ENCODE peak calls at places on chromosomes 12 and 14, in five cellular contexts. A is CD4-positive, alpha-beta memory T cell; X is cardiac fibroblast; G is foreskin fibroblast; E is effector memory CD4-positive, alpha-beta T cell. O is an unnamed sample.

GRCh38 chr14:51419685-51420084 is 179.6 kb downstream of the TMX1 start:
- DNase-seq in A (peak; percentile 54), X (no peak), G (no peak), E (peak; percentile 36), O (peak; percentile 65)

GRCh38 chr14:22497671-22498093 is 91.3 kb downstream of the DAD1 start:
- DNase-seq in A (no peak), X (no peak), G (no peak), E (no peak), O (no peak)

GRCh38 chr14:59060841-59061240 is 127.6 kb upstream of the DAAM1 start:
- DNase-seq in A (no peak), X (no peak), G (no peak), E (no peak), O (no peak)

GRCh38 chr14:71289536-71289935 is 382.3 kb downstream of the PCNX1 start:
- DNase-seq in A (peak; percentile 3), X (no peak), G (no peak), E (no peak), O (no peak)

GRCh38 chr14:73935666-73936065 is 14.2 kb downstream of the FAM161B start:
- DNase-seq in A (no peak), X (peak; percentile 11), G (no peak), E (no peak), O (peak; percentile 9)

GRCh38 chr14:20803221-20803620 is 577 bp upstream of the RNASE1 start:
- DNase-seq in A (no peak), X (no peak), G (no peak), E (no peak), O (no peak)

GRCh38 chr14:88473791-88474190 is 81.0 kb downstream of the PTPN21 start:
- DNase-seq in A (no peak), X (no peak), G (no peak), E (no peak), O (no peak)

GRCh38 chr12:102232446-102232845 is 34.8 kb upstream of the PMCH start:
- DNase-seq in A (no peak), X (peak; percentile 11), G (peak; percentile 32), E (no peak), O (no peak)

GRCh38 chr12:52692253-52692652 is 11.1 kb downstream of the KRT77 start:
- DNase-seq in A (no peak), X (no peak), G (no peak), E (no peak), O (no peak)

GRCh38 chr12:127550271-127550670 is 716.7 kb upstream of the TMEM132C start:
- DNase-seq in A (no peak), X (no peak), G (peak; percentile 56), E (no peak), O (no peak)

GRCh38 chr12:45587877-45588530 is 141.5 kb upstream of the ARID2 start:
- DNase-seq in A (no peak), X (peak; percentile 7), G (peak; percentile 11), E (no peak), O (no peak)

GRCh38 chr12:107131832-107132616 is 38.7 kb upstream of the CRY1 start:
- DNase-seq in A (peak; percentile 49), X (peak; percentile 73), G (peak; percentile 38), E (no peak), O (peak; percentile 48)

GRCh38 chr12:94725375-94726168 is 75.2 kb upstream of the TMCC3 start:
- DNase-seq in A (no peak), X (peak; percentile 78), G (peak; percentile 34), E (no peak), O (peak; percentile 8)

GRCh38 chr14:39474416-39474911 is 42.2 kb upstream of the FBXO33 start:
- DNase-seq in A (no peak), X (no peak), G (no peak), E (no peak), O (no peak)

GRCh38 chr14:94863366-94863765 is 93.5 kb upstream of the GSC start:
- DNase-seq in A (no peak), X (no peak), G (no peak), E (no peak), O (no peak)

GRCh38 chr14:104644656-104645055 is 40.1 kb upstream of the TMEM179 start:
- DNase-seq in A (no peak), X (no peak), G (no peak), E (no peak), O (no peak)

DNA sequence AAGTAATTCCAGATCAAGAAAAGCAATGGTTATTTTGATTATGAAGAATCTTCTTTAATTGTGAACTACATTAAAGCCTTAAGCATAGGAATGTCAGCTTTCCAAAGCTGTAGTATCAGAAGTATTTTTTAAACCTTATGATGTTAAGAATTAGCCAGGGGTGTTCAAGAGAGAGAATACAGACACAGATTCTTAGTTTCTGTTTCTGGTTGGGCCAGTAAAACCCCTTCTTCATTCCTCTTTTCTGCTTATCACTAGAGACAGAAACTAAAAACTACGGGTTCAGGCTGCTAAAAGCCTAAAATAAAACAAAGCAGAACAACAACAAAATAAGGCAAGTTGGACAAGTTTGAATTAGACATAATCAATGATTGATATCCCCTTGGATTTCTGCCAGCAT is 38.2 kb downstream of the IFT43 start:
- DNase-seq in A (no peak), X (no peak), G (no peak), E (no peak), O (no peak)
- H3K4me3 ChIP-seq in A (no peak overlapping the region), X (no peak overlapping the region), G (no peak overlapping the region), E (no peak overlapping the region), O (no peak overlapping the region)

DNA sequence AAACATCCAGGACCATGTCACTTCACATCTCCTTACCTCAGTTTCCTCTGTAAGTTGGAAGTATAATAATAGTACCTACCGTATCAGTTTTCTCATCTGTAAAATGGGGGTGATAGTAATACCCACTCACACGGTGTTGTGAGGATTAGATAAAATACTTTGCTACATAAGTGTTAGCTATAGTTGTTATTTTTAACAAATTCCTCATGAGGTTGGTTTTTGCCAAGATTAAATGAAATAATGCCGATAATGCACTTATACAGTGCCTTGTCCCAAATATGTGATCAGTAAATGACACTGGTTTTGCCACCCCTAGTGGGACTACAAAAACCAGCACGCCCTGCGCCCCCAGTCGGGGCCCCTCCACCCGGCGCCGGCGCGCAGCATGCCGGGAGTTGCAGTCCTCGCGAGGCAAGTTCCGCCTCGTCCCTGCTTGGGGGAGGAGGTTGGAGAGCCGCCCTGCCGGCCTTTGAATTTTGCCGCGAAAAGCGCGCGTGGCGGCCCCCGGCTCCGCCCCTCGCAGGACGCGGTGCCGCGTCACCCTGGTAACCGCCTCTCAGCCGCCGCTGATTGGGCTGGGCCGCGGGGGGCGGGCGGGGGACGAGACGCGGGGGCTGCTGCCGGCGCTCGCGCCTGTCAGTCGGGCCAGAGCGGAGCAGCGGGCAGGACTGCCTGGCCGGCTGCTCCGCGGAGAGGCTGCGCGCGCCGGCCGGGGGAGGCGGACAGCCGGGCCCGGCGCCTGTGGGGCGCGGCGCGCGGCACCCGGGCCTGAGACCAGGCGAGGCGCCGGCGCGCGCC is at the start of gene FAM222A:
- DNase-seq in A (peak; percentile 98), X (peak; percentile 98), G (peak; percentile 97), E (peak; percentile 94), O (peak; percentile 95)
- H3K4me3 ChIP-seq in A (peak within 1 kb of the TSS; percentile 60), X (peak within 1 kb of the TSS; percentile 55), G (peak within 1 kb of the TSS; percentile 49), E (peak within 1 kb of the TSS; percentile 75), O (peak within 1 kb of the TSS; percentile 44)

GRCh38 chr12:53935562-53936341 is 2.9 kb upstream of the HOXC13 start:
- DNase-seq in A (no peak), X (no peak), G (no peak), E (no peak), O (no peak)
- H3K4me3 ChIP-seq in A (no peak overlapping the region), X (no peak overlapping the region), G (no peak overlapping the region), E (no peak overlapping the region), O (no peak overlapping the region)

GRCh38 chr12:57695770-57696432 is 2.0 kb downstream of the OS9 start:
- DNase-seq in A (no peak), X (no peak), G (no peak), E (no peak), O (no peak)

GRCh38 chr12:57693659-57694458 is at the start of gene OS9:
- DNase-seq in A (peak; percentile 93), X (peak; percentile 100), G (peak; percentile 99), E (peak; percentile 94), O (peak; percentile 97)

GRCh38 chr12:57694459-57695019 is 607 bp downstream of the OS9 start:
- DNase-seq in A (peak; percentile 6), X (peak; percentile 15), G (peak; percentile 1), E (no peak), O (no peak)

GRCh38 chr12:57692500-57692899 is 1.4 kb upstream of the OS9 start:
- DNase-seq in A (no peak), X (no peak), G (no peak), E (no peak), O (no peak)

GRCh38 chr12:57693317-57693658 is 644 bp upstream of the OS9 start:
- DNase-seq in A (no peak), X (no peak), G (no peak), E (no peak), O (no peak)
- H3K4me3 ChIP-seq in A (no peak overlapping the region), X (peak overlapping the region; percentile 0), G (peak overlapping the region; percentile 2), E (no peak overlapping the region), O (peak overlapping the region; percentile 60)

GRCh38 chr12:65830305-65830704 is 6.0 kb downstream of the HMGA2 start:
- DNase-seq in A (no peak), X (peak; percentile 40), G (no peak), E (no peak), O (no peak)
- H3K4me3 ChIP-seq in A (no peak overlapping the region), X (peak overlapping the region; percentile 4), G (peak overlapping the region; percentile 10), E (no peak overlapping the region), O (no peak overlapping the region)

DNA sequence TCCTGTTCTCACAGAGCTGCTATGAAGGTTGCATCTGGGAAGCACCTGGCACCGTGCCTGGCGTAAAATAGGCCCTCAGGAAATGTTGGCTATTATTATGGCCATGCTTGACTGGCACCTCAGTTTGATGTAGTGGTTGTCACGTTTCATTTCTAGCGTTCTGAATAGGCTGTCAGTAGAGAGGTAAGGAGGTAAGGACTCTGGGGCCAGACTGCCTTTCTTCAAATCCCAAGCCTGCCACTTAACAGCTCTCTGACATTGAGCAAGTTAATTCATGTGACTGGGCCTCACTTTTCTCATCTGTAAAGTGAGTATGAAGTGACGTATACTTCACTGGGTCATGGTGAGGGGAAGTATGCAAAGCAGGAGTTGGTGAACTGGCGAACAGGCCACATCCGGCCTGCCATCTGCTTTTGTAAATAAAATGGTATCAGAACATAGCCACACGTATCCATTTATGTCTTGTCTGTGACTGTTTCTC is 196.2 kb downstream of the CACNA1C start:
- DNase-seq in A (no peak), X (no peak), G (peak; percentile 68), E (no peak), O (no peak)
- H3K4me3 ChIP-seq in A (no peak overlapping the region), X (no peak overlapping the region), G (no peak overlapping the region), E (no peak overlapping the region), O (no peak overlapping the region)

O was measured in CD4-positive, CD25-positive, alpha-beta regulatory T cell.